ENCODE peak calls at places on chromosome 9, in eight cellular contexts. One of them, this sample, is unnamed.

GRCh38 chr9:121350993-121351561 is 19.0 kb downstream of the STOM start:
- DNase-seq in germinal center: no peak
- DNase-seq in left ventricle myocardium superior: peak; percentile 65
- DNase-seq in adipocyte: peak; percentile 95
- DNase-seq in mesothelial cell of epicardium: no peak
- DNase-seq in stimulated activated CD8-positive, alpha-beta memory T cell treated with anti-CD3 and anti-CD28 coated beads, Interleukin-15, amount 100 ng/mL, for 1 hour: no peak
- DNase-seq in left cardiac atrium: peak; percentile 82
- DNase-seq in HTR-8/SVneo: no peak
- DNase-seq in this sample: no peak

GRCh38 chr9:127652733-127653132 is 40.7 kb downstream of the STXBP1 start:
- DNase-seq in germinal center: no peak
- DNase-seq in left ventricle myocardium superior: no peak
- DNase-seq in adipocyte: no peak
- DNase-seq in mesothelial cell of epicardium: no peak
- DNase-seq in stimulated activated CD8-positive, alpha-beta memory T cell treated with anti-CD3 and anti-CD28 coated beads, Interleukin-15, amount 100 ng/mL, for 1 hour: no peak
- DNase-seq in left cardiac atrium: no peak
- DNase-seq in HTR-8/SVneo: no peak
- DNase-seq in this sample: no peak

GRCh38 chr9:86706391-86706790 is 240.9 kb downstream of the GAS1 start:
- DNase-seq in germinal center: no peak
- DNase-seq in left ventricle myocardium superior: no peak
- DNase-seq in adipocyte: no peak
- DNase-seq in mesothelial cell of epicardium: no peak
- DNase-seq in stimulated activated CD8-positive, alpha-beta memory T cell treated with anti-CD3 and anti-CD28 coated beads, Interleukin-15, amount 100 ng/mL, for 1 hour: no peak
- DNase-seq in left cardiac atrium: no peak
- DNase-seq in HTR-8/SVneo: no peak
- DNase-seq in this sample: no peak

GRCh38 chr9:119811030-119811429 is 441.8 kb upstream of the BRINP1 start:
- DNase-seq in germinal center: no peak
- DNase-seq in left ventricle myocardium superior: no peak
- DNase-seq in adipocyte: peak; percentile 81
- DNase-seq in mesothelial cell of epicardium: no peak
- DNase-seq in stimulated activated CD8-positive, alpha-beta memory T cell treated with anti-CD3 and anti-CD28 coated beads, Interleukin-15, amount 100 ng/mL, for 1 hour: no peak
- DNase-seq in left cardiac atrium: no peak
- DNase-seq in HTR-8/SVneo: no peak
- DNase-seq in this sample: no peak

GRCh38 chr9:70412678-70413426 is 1.6 kb downstream of the KLF9 start:
- DNase-seq in germinal center: peak; percentile 23
- DNase-seq in left ventricle myocardium superior: peak; percentile 95
- DNase-seq in adipocyte: peak; percentile 75
- DNase-seq in mesothelial cell of epicardium: peak; percentile 54
- DNase-seq in stimulated activated CD8-positive, alpha-beta memory T cell treated with anti-CD3 and anti-CD28 coated beads, Interleukin-15, amount 100 ng/mL, for 1 hour: peak; percentile 14
- DNase-seq in left cardiac atrium: peak; percentile 91
- DNase-seq in HTR-8/SVneo: no peak
- DNase-seq in this sample: peak; percentile 90

GRCh38 chr9:97954550-97954989 is 16.6 kb upstream of the HEMGN start:
- DNase-seq in germinal center: peak; percentile 77
- DNase-seq in left ventricle myocardium superior: no peak
- DNase-seq in adipocyte: no peak
- DNase-seq in mesothelial cell of epicardium: no peak
- DNase-seq in stimulated activated CD8-positive, alpha-beta memory T cell treated with anti-CD3 and anti-CD28 coated beads, Interleukin-15, amount 100 ng/mL, for 1 hour: peak; percentile 17
- DNase-seq in left cardiac atrium: no peak
- DNase-seq in HTR-8/SVneo: peak; percentile 33
- DNase-seq in this sample: peak; percentile 33

GRCh38 chr9:99023831-99024230 is 80.1 kb downstream of the COL15A1 start:
- DNase-seq in germinal center: no peak
- DNase-seq in left ventricle myocardium superior: peak; percentile 77
- DNase-seq in adipocyte: peak; percentile 45
- DNase-seq in mesothelial cell of epicardium: no peak
- DNase-seq in stimulated activated CD8-positive, alpha-beta memory T cell treated with anti-CD3 and anti-CD28 coated beads, Interleukin-15, amount 100 ng/mL, for 1 hour: no peak
- DNase-seq in left cardiac atrium: peak; percentile 51
- DNase-seq in HTR-8/SVneo: no peak
- DNase-seq in this sample: no peak

GRCh38 chr9:131697908-131698714 is 41.8 kb downstream of the RAPGEF1 start:
- DNase-seq in germinal center: no peak
- DNase-seq in left ventricle myocardium superior: no peak
- DNase-seq in adipocyte: no peak
- DNase-seq in mesothelial cell of epicardium: no peak
- DNase-seq in stimulated activated CD8-positive, alpha-beta memory T cell treated with anti-CD3 and anti-CD28 coated beads, Interleukin-15, amount 100 ng/mL, for 1 hour: no peak
- DNase-seq in left cardiac atrium: no peak
- DNase-seq in HTR-8/SVneo: no peak
- DNase-seq in this sample: no peak